ENCODE peak calls at places on chromosomes 5 and 9, in six cellular contexts. X is spleen; B is brain microvascular endothelial cell; G is heart right ventricle; Y is CD8-positive, alpha-beta T cell; L is AG10803. O is an unnamed sample.

GRCh38 chr5:31064215-31064614 is 129.3 kb upstream of the CDH6 start:
- DNase-seq in X (no peak), B (no peak), G (no peak), Y (no peak), L (no peak), O (no peak)

GRCh38 chr5:140214831-140215230 is 39.8 kb downstream of the CYSTM1 start:
- DNase-seq in X (no peak), B (peak), G (no peak), Y (no peak), L (peak), O (peak)

GRCh38 chr9:75855509-75855908 is 35.0 kb upstream of the PCSK5 start:
- DNase-seq in X (no peak), B (peak), G (peak), Y (no peak), L (peak), O (peak)

GRCh38 chr5:65506961-65507360 is 25.2 kb upstream of the ADAMTS6 start:
- DNase-seq in X (no peak), B (peak), G (no peak), Y (no peak), L (peak), O (peak)

GRCh38 chr9:34546834-34547827 is 24.3 kb upstream of the ENHO start:
- DNase-seq in X (peak), B (peak), G (peak), Y (peak), L (peak), O (peak)

GRCh38 chr5:154269414-154269813 is 78.9 kb downstream of the GALNT10 start:
- DNase-seq in X (no peak), B (no peak), G (no peak), Y (no peak), L (no peak), O (no peak)

GRCh38 chr9:115757461-115757860 is 396.1 kb upstream of the PAPPA start:
- DNase-seq in X (no peak), B (no peak), G (no peak), Y (no peak), L (peak), O (no peak)

GRCh38 chr5:77356740-77357139 is 135.4 kb downstream of the WDR41 start:
- DNase-seq in X (no peak), B (peak), G (no peak), Y (no peak), L (peak), O (peak)

GRCh38 chr5:53350991-53351770 is 129.2 kb upstream of the FST start:
- DNase-seq in X (no peak), B (no peak), G (no peak), Y (no peak), L (no peak), O (no peak)

GRCh38 chr9:130865921-130866320 is 30.7 kb downstream of the QRFP start:
- DNase-seq in X (no peak), B (no peak), G (no peak), Y (no peak), L (no peak), O (no peak)

GRCh38 chr5:135543151-135543818 is 7.5 kb upstream of the NEUROG1 start:
- DNase-seq in X (no peak), B (no peak), G (no peak), Y (no peak), L (no peak), O (peak)

GRCh38 chr5:106827061-106827460 is 843.7 kb downstream of the EFNA5 start:
- DNase-seq in X (no peak), B (peak), G (no peak), Y (no peak), L (no peak), O (no peak)

GRCh38 chr5:1762878-1763547 is 36.6 kb downstream of the MRPL36 start:
- DNase-seq in X (peak), B (no peak), G (no peak), Y (no peak), L (no peak), O (no peak)

GRCh38 chr5:1763548-1763911 is 36.1 kb downstream of the MRPL36 start:
- DNase-seq in X (peak), B (peak), G (peak), Y (peak), L (peak), O (peak)

GRCh38 chr5:1764606-1764960 is 35.1 kb downstream of the MRPL36 start:
- DNase-seq in X (peak), B (no peak), G (no peak), Y (no peak), L (no peak), O (no peak)

GRCh38 chr5:1765141-1765879 is 34.3 kb downstream of the MRPL36 start:
- DNase-seq in X (peak), B (no peak), G (no peak), Y (no peak), L (no peak), O (no peak)

GRCh38 chr5:1763960-1764605 is 35.6 kb downstream of the MRPL36 start:
- DNase-seq in X (peak), B (no peak), G (no peak), Y (no peak), L (no peak), O (no peak)
- TF ChIP-seq CTCF in X (no peak), B (no peak), G (no peak), Y (no peak), L (no peak), O (no peak)

GRCh38 chr5:73485715-73486114 is 12.5 kb upstream of the BTF3 start:
- DNase-seq in X (no peak), B (peak), G (no peak), Y (no peak), L (no peak), O (no peak)

GRCh38 chr5:73490088-73490487 is 8.2 kb upstream of the BTF3 start:
- DNase-seq in X (no peak), B (no peak), G (no peak), Y (no peak), L (no peak), O (no peak)

GRCh38 chr5:73486119-73486899 is 11.9 kb upstream of the BTF3 start:
- DNase-seq in X (no peak), B (no peak), G (no peak), Y (no peak), L (no peak), O (no peak)

GRCh38 chr5:73488806-73489205 is 9.4 kb upstream of the BTF3 start:
- DNase-seq in X (no peak), B (no peak), G (no peak), Y (no peak), L (no peak), O (no peak)

DNA sequence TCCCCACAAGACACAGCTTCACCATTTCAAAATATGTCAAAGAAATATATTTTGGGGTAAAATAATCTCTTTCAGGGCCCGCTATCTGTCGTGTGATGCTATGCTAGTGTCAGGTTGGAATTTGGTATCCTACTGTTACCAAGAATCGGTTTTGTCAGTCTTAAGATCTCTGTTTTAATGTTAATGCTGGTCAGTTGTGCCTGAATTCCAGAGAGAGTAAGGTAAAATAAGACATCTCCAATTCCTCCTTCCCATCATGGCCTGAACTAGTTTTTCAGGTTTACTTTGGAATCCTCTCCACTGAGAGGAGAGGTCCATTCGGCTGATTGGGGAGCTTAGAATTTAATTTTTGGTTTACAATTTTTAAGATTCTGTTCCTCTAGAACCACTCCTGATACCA is 10.4 kb upstream of the BTF3 start:
- DNase-seq in X (no peak), B (no peak), G (no peak), Y (no peak), L (no peak), O (no peak)
- H3K4me3 ChIP-seq in X (no peak), B (no peak), G (no peak), Y (no peak), L (no peak), O (no peak)

GRCh38 chr5:159642379-159642778 is 273.9 kb upstream of the ADRA1B start:
- DNase-seq in X (no peak), B (no peak), G (no peak), Y (no peak), L (no peak), O (no peak)
- TF ChIP-seq CTCF in X (no peak), B (peak), G (no peak), Y (no peak), L (peak), O (no peak)

GRCh38 chr9:96135071-96135825 is 166.7 kb downstream of the HSD17B3 start:
- DNase-seq in X (no peak), B (no peak), G (no peak), Y (no peak), L (peak), O (peak)

GRCh38 chr9:96135904-96136303 is 166.1 kb downstream of the HSD17B3 start:
- DNase-seq in X (no peak), B (no peak), G (no peak), Y (no peak), L (no peak), O (no peak)

GRCh38 chr9:96137666-96138429 is 164.1 kb downstream of the HSD17B3 start:
- DNase-seq in X (no peak), B (peak), G (no peak), Y (no peak), L (peak), O (no peak)

GRCh38 chr9:96138616-96139015 is 163.4 kb downstream of the HSD17B3 start:
- DNase-seq in X (no peak), B (no peak), G (no peak), Y (no peak), L (no peak), O (no peak)

DNA sequence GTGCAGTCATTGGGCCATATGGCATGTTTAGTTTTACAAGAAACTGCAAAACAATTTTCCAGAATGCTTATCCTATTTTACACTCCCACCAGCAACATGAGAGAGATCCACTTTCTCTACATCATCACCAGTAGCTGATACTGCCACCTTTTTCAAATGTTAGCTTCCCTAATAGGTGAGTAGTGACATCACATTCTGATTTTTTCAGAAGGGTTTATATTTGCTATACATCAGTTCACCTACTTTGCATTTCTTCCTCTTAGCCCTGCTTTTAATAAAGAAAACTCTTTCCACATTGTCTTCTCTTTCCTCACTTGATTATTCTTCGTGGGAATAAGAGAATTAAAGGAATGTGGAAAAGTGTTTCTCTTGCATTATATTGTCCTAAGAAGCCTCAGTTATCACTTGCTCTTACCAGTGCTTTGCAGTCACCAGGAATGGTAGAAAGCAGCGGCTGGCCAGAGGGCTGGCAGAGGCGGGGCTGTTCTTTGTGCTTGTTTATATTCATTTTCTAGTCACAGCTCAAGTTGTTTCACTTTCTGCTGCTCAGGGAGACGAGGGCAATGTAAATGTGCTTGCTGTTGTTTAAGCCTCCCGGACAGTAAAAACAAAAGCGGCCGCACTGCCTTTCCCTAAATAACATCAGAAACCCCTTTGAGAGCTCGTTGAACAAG is 164.8 kb downstream of the HSD17B3 start:
- DNase-seq in X (no peak), B (peak), G (no peak), Y (no peak), L (peak), O (peak)
- H3K4me3 ChIP-seq in X (no peak), B (peak), G (no peak), Y (no peak), L (peak), O (peak)

DNA sequence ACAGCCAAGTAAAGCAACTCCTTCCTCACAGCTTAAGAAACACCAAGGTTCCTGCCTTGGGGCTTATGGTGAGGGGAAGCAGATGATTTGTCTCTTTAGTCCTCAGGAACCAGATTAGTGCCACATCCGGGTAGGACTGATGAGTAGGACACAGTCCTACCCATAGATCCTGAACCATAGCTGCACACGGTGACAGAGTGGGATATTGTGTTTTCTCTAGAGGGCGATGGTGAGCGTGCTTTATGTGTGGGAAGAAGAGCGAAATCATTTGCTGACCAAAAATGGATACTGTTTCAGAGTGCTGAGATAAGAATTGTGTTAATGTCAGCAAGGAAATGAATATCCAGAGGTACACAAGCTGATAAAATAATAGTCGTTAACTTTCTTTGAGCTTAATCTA is 209.0 kb upstream of the FBXL7 start:
- DNase-seq in X (no peak), B (no peak), G (no peak), Y (no peak), L (no peak), O (no peak)
- TF ChIP-seq CTCF in X (no peak), B (peak), G (peak), Y (no peak), L (peak), O (no peak)

GRCh38 chr5:100860407-100860806 is 42.7 kb downstream of the ST8SIA4 start:
- DNase-seq in X (no peak), B (no peak), G (no peak), Y (no peak), L (no peak), O (no peak)

GRCh38 chr5:100855940-100856339 is 47.1 kb downstream of the ST8SIA4 start:
- DNase-seq in X (no peak), B (no peak), G (no peak), Y (no peak), L (no peak), O (no peak)

GRCh38 chr5:100861148-100861547 is 41.9 kb downstream of the ST8SIA4 start:
- DNase-seq in X (no peak), B (no peak), G (no peak), Y (no peak), L (no peak), O (no peak)

GRCh38 chr5:100856462-100856861 is 46.6 kb downstream of the ST8SIA4 start:
- DNase-seq in X (no peak), B (no peak), G (no peak), Y (no peak), L (no peak), O (no peak)

GRCh38 chr5:100858987-100859545 is 44.0 kb downstream of the ST8SIA4 start:
- DNase-seq in X (no peak), B (no peak), G (no peak), Y (no peak), L (no peak), O (no peak)
- H3K4me3 ChIP-seq in X (no peak), B (no peak), G (no peak), Y (no peak), L (no peak), O (no peak)

DNA sequence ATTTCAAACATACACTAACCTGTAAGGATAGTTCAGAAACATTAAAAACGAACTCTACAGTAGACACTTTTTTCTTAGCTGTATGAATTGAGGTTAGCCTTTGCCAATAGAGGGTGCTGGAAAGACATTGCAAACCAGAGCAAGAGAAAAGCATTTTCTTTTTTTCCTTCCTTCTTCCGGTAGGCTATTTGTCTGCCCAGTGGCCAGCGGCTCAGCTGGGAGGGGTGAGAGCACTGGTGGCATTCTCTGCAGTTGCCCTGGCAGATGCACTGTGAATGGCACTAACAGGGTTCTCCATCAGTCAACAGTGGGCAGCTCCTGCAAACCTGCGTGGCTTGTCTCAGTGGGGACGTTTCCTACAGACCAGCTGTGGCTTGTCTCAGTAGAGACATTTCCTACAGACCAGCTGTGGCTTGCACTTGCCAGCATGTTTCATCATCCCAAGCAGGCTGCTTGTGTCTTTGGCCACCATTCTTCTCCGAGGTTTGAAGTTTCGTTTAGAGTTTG is 984.5 kb upstream of the CDH18 start:
- DNase-seq in X (no peak), B (peak), G (peak), Y (no peak), L (no peak), O (peak)
- TF ChIP-seq CTCF in X (no peak), B (peak), G (peak), Y (no peak), L (no peak), O (peak)

O was measured in astrocyte of the spinal cord.